ENCODE peak calls at places on chromosomes 3 and 15, in four cellular contexts. Z is stimulated activated CD4-positive, alpha-beta T cell treated with anti-CD3 and anti-CD28 coated beads, TNF-alpha, amount 100 ng/mL, for 4 hours; O is D341Med; L is spleen. U is an unnamed sample.

GRCh38 chr3:141575879-141576743 is 89.3 kb downstream of the RASA2 start:
- DNase-seq in Z (no peak), O (peak), L (no peak), U (peak)

GRCh38 chr3:49554639-49555265 is 475 bp downstream of the BSN start:
- DNase-seq in Z (peak), O (no peak), L (peak), U (no peak)

GRCh38 chr15:74793135-74794028 is 11.5 kb downstream of the CSK start:
- DNase-seq in Z (no peak), O (no peak), L (peak), U (no peak)

GRCh38 chr3:192862408-192863385 is 55.0 kb downstream of the MB21D2 start:
- DNase-seq in Z (no peak), O (no peak), L (no peak), U (no peak)

GRCh38 chr3:192079098-192079497 is 618.1 kb downstream of the PYDC2 start:
- DNase-seq in Z (no peak), O (no peak), L (no peak), U (peak)

GRCh38 chr3:169940486-169941181 is 26.0 kb upstream of the SEC62 start:
- DNase-seq in Z (no peak), O (no peak), L (no peak), U (no peak)

GRCh38 chr3:36993326-36994283 is at the start of gene MLH1:
- DNase-seq in Z (peak), O (peak), L (peak), U (no peak)

GRCh38 chr3:84922682-84923081 is 36.1 kb upstream of the CADM2 start:
- DNase-seq in Z (no peak), O (no peak), L (no peak), U (no peak)

GRCh38 chr3:150038830-150039229 is 68.1 kb upstream of the PFN2 start:
- DNase-seq in Z (no peak), O (no peak), L (no peak), U (no peak)

GRCh38 chr3:28345690-28346089 is 2.8 kb upstream of the ZCWPW2 start:
- DNase-seq in Z (no peak), O (no peak), L (no peak), U (no peak)

GRCh38 chr3:129627350-129628168 is 21.1 kb upstream of the PLXND1 start:
- DNase-seq in Z (peak), O (peak), L (peak), U (peak)

GRCh38 chr3:16793321-16793720 is 91.4 kb upstream of the PLCL2 start:
- DNase-seq in Z (no peak), O (no peak), L (no peak), U (no peak)

GRCh38 chr3:183774631-183775030 is 50.7 kb downstream of the MAP6D1 start:
- DNase-seq in Z (no peak), O (no peak), L (no peak), U (no peak)

GRCh38 chr3:59783468-59783988 is 733.7 kb upstream of the CFAP20DC start:
- DNase-seq in Z (no peak), O (no peak), L (no peak), U (no peak)

GRCh38 chr15:60480149-60480548 is 1.2 kb upstream of the ICE2 start:
- DNase-seq in Z (no peak), O (no peak), L (no peak), U (no peak)

GRCh38 chr3:72997421-72997961 is 880 bp downstream of the PPP4R2 start:
- DNase-seq in Z (peak), O (peak), L (no peak), U (peak)

GRCh38 chr15:80172401-80172800 is 19.6 kb downstream of the FAH start:
- DNase-seq in Z (no peak), O (no peak), L (no peak), U (no peak)

GRCh38 chr15:61889706-61890105 is 170.5 kb downstream of the VPS13C start:
- DNase-seq in Z (no peak), O (no peak), L (no peak), U (no peak)

GRCh38 chr15:23857028-23857641 is 170.0 kb upstream of the NDN start:
- DNase-seq in Z (no peak), O (peak), L (no peak), U (peak)

GRCh38 chr3:129305592-129306091 is 27.0 kb downstream of the HMCES start:
- DNase-seq in Z (no peak), O (no peak), L (peak), U (peak)

GRCh38 chr3:151673974-151674373 is 59.8 kb upstream of the AADACL2 start:
- DNase-seq in Z (no peak), O (no peak), L (no peak), U (no peak)

GRCh38 chr15:49876401-49877038 is 242.5 kb downstream of the ATP8B4 start:
- DNase-seq in Z (no peak), O (no peak), L (no peak), U (no peak)

GRCh38 chr3:99659032-99659431 is 20.6 kb downstream of the COL8A1 start:
- DNase-seq in Z (no peak), O (no peak), L (no peak), U (no peak)

GRCh38 chr15:60679256-60679655 is 200.3 kb upstream of the ICE2 start:
- DNase-seq in Z (no peak), O (no peak), L (no peak), U (no peak)

GRCh38 chr3:23457697-23458096 is 254.6 kb downstream of the UBE2E2 start:
- DNase-seq in Z (no peak), O (no peak), L (no peak), U (no peak)

GRCh38 chr3:72613871-72614270 is 234.4 kb downstream of the SHQ1 start:
- DNase-seq in Z (no peak), O (no peak), L (no peak), U (no peak)

GRCh38 chr3:64109438-64109837 is 86.1 kb upstream of the PSMD6 start:
- DNase-seq in Z (no peak), O (peak), L (no peak), U (no peak)

GRCh38 chr15:72450805-72451204 is 23.3 kb upstream of the ARIH1 start:
- DNase-seq in Z (no peak), O (no peak), L (no peak), U (no peak)

GRCh38 chr3:196216081-196216564 is at the start of gene SLC51A:
- DNase-seq in Z (no peak), O (peak), L (peak), U (no peak)

GRCh38 chr3:74074700-74075099 is 450.0 kb upstream of the PDZRN3 start:
- DNase-seq in Z (no peak), O (no peak), L (no peak), U (no peak)

GRCh38 chr3:51371943-51372557 is 13.0 kb upstream of the MANF start:
- DNase-seq in Z (no peak), O (peak), L (no peak), U (no peak)

GRCh38 chr15:45023659-45024320 is 795 bp downstream of the SORD start:
- DNase-seq in Z (no peak), O (no peak), L (no peak), U (no peak)

GRCh38 chr3:142022381-142022780 is 127.0 kb downstream of the TFDP2 start:
- DNase-seq in Z (no peak), O (no peak), L (no peak), U (no peak)

GRCh38 chr3:152769523-152769922 is 65.4 kb upstream of the P2RY1 start:
- DNase-seq in Z (no peak), O (no peak), L (no peak), U (no peak)